ENCODE peak calls at places on chromosomes 3 and 15, in six cellular contexts. Q is GM12878, Z is HepG2, P is H1, I is SK-N-SH, F is K562. R is an unnamed sample.
A peak's percentile ranks its signal among the peaks of the same experiment; 100 is the strongest.

GRCh38 chr3:168736202-168736601 is 640.5 kb upstream of the GOLIM4 start:
- DNase-seq in Q (no peak), Z (no peak), P (no peak), F (no peak), I (no peak), R (no peak)

GRCh38 chr15:101024709-101025108 is 105.6 kb downstream of the LRRK1 start:
- DNase-seq in P (no peak), Q (no peak), F (no peak), I (no peak), Z (no peak), R (no peak)

GRCh38 chr15:25170781-25171110 is 216.0 kb downstream of the SNRPN start:
- DNase-seq in Q (no peak), F (no peak), P (no peak), I (no peak), Z (no peak), R (no peak)

GRCh38 chr15:77036537-77037474 is 34.1 kb downstream of the TSPAN3 start:
- DNase-seq in F (no peak), Q (no peak), P (no peak), I (peak; percentile 21), Z (no peak), R (no peak)

GRCh38 chr3:46680298-46680826 is 13.1 kb downstream of the ALS2CL start:
- DNase-seq in Z (no peak), P (no peak), I (no peak), Q (no peak), F (no peak), R (no peak)

GRCh38 chr15:68313501-68314390 is 36.2 kb downstream of the FEM1B start:
- DNase-seq in I (peak; percentile 18), Q (no peak), Z (no peak), F (no peak), P (no peak), R (no peak)

GRCh38 chr3:14137004-14137403 is 12.2 kb downstream of the TMEM43 start:
- DNase-seq in Q (no peak), F (no peak), I (no peak), P (no peak), Z (no peak), R (no peak)

GRCh38 chr15:28269097-28269496 is 52.9 kb downstream of the HERC2 start:
- DNase-seq in F (no peak), Q (no peak), I (no peak), P (no peak), Z (no peak), R (no peak)

GRCh38 chr15:41263891-41264351 is 32.9 kb downstream of the CHP1 start:
- DNase-seq in P (peak; percentile 27), F (no peak), Z (no peak), I (no peak), Q (no peak), R (no peak)

GRCh38 chr15:94070341-94071275 is 160.8 kb upstream of the MCTP2 start:
- DNase-seq in F (no peak), Q (no peak), Z (no peak), P (no peak), I (no peak), R (no peak)

GRCh38 chr3:70990190-70990589 is 593.3 kb downstream of the FOXP1 start:
- DNase-seq in F (no peak), I (no peak), Q (no peak), Z (no peak), P (no peak), R (no peak)

GRCh38 chr3:157111578-157111977 is 48.4 kb downstream of the CCNL1 start:
- DNase-seq in P (no peak), Q (no peak), F (no peak), Z (no peak), I (no peak), R (no peak)

GRCh38 chr3:132290833-132291232 is 26.4 kb upstream of the ACP3 start:
- DNase-seq in Z (no peak), Q (no peak), F (no peak), P (no peak), I (no peak), R (no peak)

GRCh38 chr3:57252404-57252803 is 24.9 kb downstream of the APPL1 start:
- DNase-seq in P (no peak), Z (no peak), Q (no peak), F (no peak), I (no peak), R (no peak)

GRCh38 chr3:144265527-144266100 is 294.0 kb downstream of the DIPK2A start:
- DNase-seq in Z (no peak), I (no peak), P (no peak), F (no peak), Q (no peak), R (no peak)

GRCh38 chr15:69807752-69808151 is 290.0 kb downstream of the TLE3 start:
- DNase-seq in P (no peak), Z (no peak), I (no peak), Q (no peak), F (no peak), R (peak; percentile 8)

GRCh38 chr15:67196672-67197363 is 57.6 kb downstream of the AAGAB start:
- DNase-seq in Z (no peak), P (no peak), F (no peak), Q (no peak), I (no peak), R (no peak)

GRCh38 chr15:69026355-69026754 is 11.9 kb downstream of the NOX5 start:
- DNase-seq in Z (no peak), Q (no peak), P (no peak), F (no peak), I (no peak), R (no peak)

GRCh38 chr3:115359507-115359906 is 212.4 kb upstream of the ZBTB20 start:
- DNase-seq in Q (peak; percentile 49), I (no peak), F (no peak), Z (no peak), P (no peak), R (no peak)

GRCh38 chr3:195162033-195162669 is 108.8 kb downstream of the XXYLT1 start:
- DNase-seq in Z (peak; percentile 92), F (no peak), I (peak; percentile 83), P (no peak), Q (no peak), R (no peak)

GRCh38 chr3:45234250-45234649 is 8.2 kb upstream of the TMEM158 start:
- DNase-seq in Z (no peak), Q (no peak), F (no peak), P (no peak), I (no peak), R (no peak)

GRCh38 chr3:72058493-72059081 is 273.6 kb upstream of the PROK2 start:
- DNase-seq in Q (no peak), F (no peak), Z (no peak), I (peak; percentile 39), P (no peak), R (no peak)

GRCh38 chr3:146780251-146780650 is 175.1 kb upstream of the PLSCR5 start:
- DNase-seq in Q (no peak), F (no peak), I (no peak), P (no peak), Z (no peak), R (no peak)
- TF ChIP-seq RAD21 in Q (no peak), F (no peak), I (no peak), P (no peak), Z (no peak), R (no peak)

DNA sequence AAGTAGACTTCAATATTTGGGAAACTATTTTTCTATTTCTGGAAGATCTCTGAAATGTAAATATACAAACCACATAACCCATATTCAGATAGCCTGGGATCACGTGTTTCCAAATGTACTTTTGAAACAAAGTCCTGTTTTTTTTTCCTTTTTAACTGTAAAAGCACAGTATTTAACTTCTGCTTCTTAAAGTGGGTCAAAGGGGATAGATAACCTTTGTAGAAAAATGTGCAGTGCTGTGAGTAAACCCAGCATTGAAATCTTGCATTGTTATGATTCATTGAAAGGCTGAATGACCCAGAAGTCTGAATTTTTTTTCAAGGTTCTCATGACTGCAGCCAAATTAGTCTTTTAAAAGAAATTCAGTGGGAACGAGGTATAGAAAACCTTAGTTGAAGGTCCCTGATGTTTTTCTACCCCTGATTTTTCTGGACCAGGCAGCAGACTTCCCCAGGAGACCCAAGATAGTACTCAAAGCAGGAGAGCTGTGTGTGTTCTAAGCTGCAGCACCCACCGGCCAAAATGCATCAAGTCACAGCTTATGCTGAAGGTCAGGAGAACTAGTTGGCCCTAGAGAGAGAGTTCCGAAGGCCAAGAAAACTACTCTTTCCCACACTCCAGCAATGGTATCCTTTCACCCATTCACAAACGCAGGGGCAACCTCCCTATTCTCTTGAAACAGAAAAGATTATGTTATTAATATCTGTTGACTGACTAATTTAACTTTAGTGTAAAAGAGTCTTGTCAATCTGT is 43.6 kb upstream of the APH1B start:
- DNase-seq in I (no peak), P (no peak), Z (peak; percentile 33), Q (no peak), F (no peak), R (no peak)
- H3K79me2 ChIP-seq in I (peaks cover 20% of the 10 kb centered on the region), P (peaks cover 17% of the 10 kb centered on the region), Z (no peaks in the 10 kb centered on the region), Q (peaks cover 41% of the 10 kb centered on the region), F (peaks cover 68% of the 10 kb centered on the region), R (no peaks in the 10 kb centered on the region)

DNA sequence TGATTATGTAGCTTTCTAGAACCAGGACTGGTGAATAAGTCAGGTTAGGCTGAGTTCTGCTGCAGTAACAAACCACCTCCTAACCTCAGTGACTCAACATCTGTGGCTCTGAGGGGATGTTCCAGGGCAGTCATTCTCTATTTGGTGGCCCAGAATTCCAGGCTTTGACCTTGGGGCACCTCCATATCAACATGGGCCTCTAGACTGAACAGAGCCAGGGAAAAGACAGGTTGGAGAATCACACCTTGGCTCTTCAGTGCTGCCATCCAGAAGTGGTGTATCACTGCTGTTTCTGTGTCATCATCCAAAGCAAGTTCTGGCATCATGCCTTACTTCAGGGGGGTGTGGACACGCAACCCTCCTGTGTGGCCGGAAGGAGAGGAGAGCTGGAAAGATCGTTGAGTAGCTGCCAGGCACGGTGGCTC is 15.3 kb downstream of the ZBTB47 start:
- DNase-seq in I (no peak), P (no peak), Z (no peak), F (no peak), Q (no peak), R (no peak)
- TF ChIP-seq RAD21 in I (no peak), P (no peak), Z (no peak), F (no peak), Q (no peak), R (no peak)

GRCh38 chr15:40094156-40094555 is 14.5 kb downstream of the BMF start:
- DNase-seq in Q (no peak), Z (no peak), F (no peak), P (no peak), I (no peak), R (no peak)
- H3K79me2 ChIP-seq in Q (peaks cover 45% of the 10 kb centered on the region), Z (no peaks in the 10 kb centered on the region), F (no peaks in the 10 kb centered on the region), P (no peaks in the 10 kb centered on the region), I (no peaks in the 10 kb centered on the region), R (no peaks in the 10 kb centered on the region)

DNA sequence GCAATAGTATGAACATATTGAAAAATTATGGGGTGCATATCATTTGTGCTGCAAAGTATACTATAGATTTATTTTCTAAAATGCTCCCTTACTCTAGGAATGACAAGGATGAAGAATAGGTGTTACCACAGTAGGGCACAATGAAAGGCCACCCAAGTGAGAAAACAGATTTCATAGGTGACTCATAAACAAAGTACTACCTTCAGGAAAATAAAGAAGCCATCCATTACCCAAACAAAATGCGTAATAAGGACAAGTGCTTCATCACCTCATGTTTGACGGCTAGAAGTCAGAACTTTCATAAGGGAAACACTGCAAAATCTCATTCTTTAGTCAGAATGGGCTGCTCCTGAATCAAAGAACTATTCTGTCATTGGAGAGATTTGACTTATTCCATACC is 116.6 kb downstream of the MFSD1 start:
- DNase-seq in Q (no peak), F (no peak), P (no peak), Z (no peak), I (no peak), R (no peak)
- TF ChIP-seq RAD21 in Q (no peak), F (no peak), P (no peak), Z (no peak), I (no peak), R (no peak)